ENCODE peak calls at places on chromosome 2, in five cellular contexts. One of them, this sample, is unnamed.

GRCh38 chr2:206800501-206801416 is 35.4 kb downstream of the FASTKD2 start:
- DNase-seq in HTR-8/SVneo: peak
- DNase-seq in brain microvascular endothelial cell: peak
- DNase-seq in caudate nucleus: peak
- DNase-seq in WTC11: peak
- DNase-seq in this sample: peak

GRCh38 chr2:127125821-127126220 is 18.9 kb upstream of the BIN1 start:
- DNase-seq in brain microvascular endothelial cell: no peak
- DNase-seq in WTC11: no peak
- DNase-seq in caudate nucleus: no peak
- DNase-seq in HTR-8/SVneo: no peak
- DNase-seq in this sample: no peak

GRCh38 chr2:79721966-79722365 is 209.1 kb downstream of the CTNNA2 start:
- DNase-seq in brain microvascular endothelial cell: no peak
- DNase-seq in caudate nucleus: no peak
- DNase-seq in WTC11: no peak
- DNase-seq in HTR-8/SVneo: no peak
- DNase-seq in this sample: no peak

GRCh38 chr2:69781321-69782248 is 39.7 kb downstream of the ANXA4 start:
- DNase-seq in caudate nucleus: no peak
- DNase-seq in brain microvascular endothelial cell: no peak
- DNase-seq in WTC11: no peak
- DNase-seq in HTR-8/SVneo: no peak
- DNase-seq in this sample: no peak

GRCh38 chr2:45216118-45216517 is 206.9 kb upstream of the SIX2 start:
- DNase-seq in HTR-8/SVneo: no peak
- DNase-seq in brain microvascular endothelial cell: no peak
- DNase-seq in WTC11: no peak
- DNase-seq in caudate nucleus: no peak
- DNase-seq in this sample: no peak

GRCh38 chr2:200405599-200406298 is 99.3 kb downstream of the SPATS2L start:
- DNase-seq in brain microvascular endothelial cell: peak
- DNase-seq in caudate nucleus: no peak
- DNase-seq in HTR-8/SVneo: peak
- DNase-seq in WTC11: no peak
- DNase-seq in this sample: no peak

GRCh38 chr2:25405871-25406270 is 64.1 kb upstream of the DNMT3A start:
- DNase-seq in HTR-8/SVneo: no peak
- DNase-seq in WTC11: no peak
- DNase-seq in caudate nucleus: no peak
- DNase-seq in brain microvascular endothelial cell: no peak
- DNase-seq in this sample: no peak

GRCh38 chr2:178282075-178282474 is 87.8 kb downstream of the OSBPL6 start:
- DNase-seq in brain microvascular endothelial cell: peak
- DNase-seq in WTC11: no peak
- DNase-seq in caudate nucleus: no peak
- DNase-seq in HTR-8/SVneo: peak
- DNase-seq in this sample: no peak

GRCh38 chr2:114089636-114090325 is 199.9 kb downstream of the ACTR3 start:
- DNase-seq in WTC11: no peak
- DNase-seq in HTR-8/SVneo: no peak
- DNase-seq in caudate nucleus: no peak
- DNase-seq in brain microvascular endothelial cell: no peak
- DNase-seq in this sample: no peak

GRCh38 chr2:176188218-176188968 is at the start of gene HOXD1:
- DNase-seq in WTC11: peak
- DNase-seq in HTR-8/SVneo: peak
- DNase-seq in caudate nucleus: no peak
- DNase-seq in brain microvascular endothelial cell: no peak
- DNase-seq in this sample: peak

GRCh38 chr2:122168799-122169198 is 413.3 kb downstream of the TSN start:
- DNase-seq in brain microvascular endothelial cell: no peak
- DNase-seq in WTC11: peak
- DNase-seq in caudate nucleus: no peak
- DNase-seq in HTR-8/SVneo: no peak
- DNase-seq in this sample: peak

GRCh38 chr2:58916127-58916526 is 675.0 kb upstream of the FANCL start:
- DNase-seq in WTC11: no peak
- DNase-seq in brain microvascular endothelial cell: no peak
- DNase-seq in HTR-8/SVneo: no peak
- DNase-seq in caudate nucleus: no peak
- DNase-seq in this sample: no peak

GRCh38 chr2:11243512-11243911 is 88.2 kb downstream of the SLC66A3 start:
- DNase-seq in caudate nucleus: no peak
- DNase-seq in HTR-8/SVneo: no peak
- DNase-seq in brain microvascular endothelial cell: no peak
- DNase-seq in WTC11: no peak
- DNase-seq in this sample: no peak

GRCh38 chr2:233453111-233453915 is 99.0 kb downstream of the DGKD start:
- DNase-seq in caudate nucleus: no peak
- DNase-seq in HTR-8/SVneo: no peak
- DNase-seq in WTC11: no peak
- DNase-seq in brain microvascular endothelial cell: no peak
- DNase-seq in this sample: no peak

GRCh38 chr2:160241251-160242137 is 41.4 kb upstream of the ITGB6 start:
- DNase-seq in brain microvascular endothelial cell: peak
- DNase-seq in caudate nucleus: no peak
- DNase-seq in WTC11: no peak
- DNase-seq in HTR-8/SVneo: peak
- DNase-seq in this sample: no peak

GRCh38 chr2:75627902-75628504 is 18.6 kb upstream of the MRPL19 start:
- DNase-seq in brain microvascular endothelial cell: peak
- DNase-seq in WTC11: peak
- DNase-seq in HTR-8/SVneo: peak
- DNase-seq in caudate nucleus: peak
- DNase-seq in this sample: peak

GRCh38 chr2:173407176-173407575 is 52.5 kb downstream of the CDCA7 start:
- DNase-seq in HTR-8/SVneo: no peak
- DNase-seq in brain microvascular endothelial cell: no peak
- DNase-seq in caudate nucleus: no peak
- DNase-seq in WTC11: no peak
- DNase-seq in this sample: no peak

GRCh38 chr2:220959391-220959802 is 612.7 kb downstream of the EPHA4 start:
- DNase-seq in HTR-8/SVneo: no peak
- DNase-seq in WTC11: no peak
- DNase-seq in caudate nucleus: no peak
- DNase-seq in brain microvascular endothelial cell: no peak
- DNase-seq in this sample: no peak

GRCh38 chr2:134943540-134943939 is 24.9 kb downstream of the CCNT2 start:
- DNase-seq in caudate nucleus: no peak
- DNase-seq in brain microvascular endothelial cell: no peak
- DNase-seq in WTC11: no peak
- DNase-seq in HTR-8/SVneo: no peak
- DNase-seq in this sample: no peak

GRCh38 chr2:162839419-162839818 is 852 bp upstream of the KCNH7 start:
- DNase-seq in HTR-8/SVneo: no peak
- DNase-seq in brain microvascular endothelial cell: no peak
- DNase-seq in caudate nucleus: no peak
- DNase-seq in WTC11: peak
- DNase-seq in this sample: peak

GRCh38 chr2:950627-950992 is at the start of gene SNTG2:
- DNase-seq in brain microvascular endothelial cell: no peak
- DNase-seq in caudate nucleus: no peak
- DNase-seq in HTR-8/SVneo: no peak
- DNase-seq in WTC11: peak
- DNase-seq in this sample: peak

GRCh38 chr2:119137502-119137901 is 21.0 kb downstream of the C1QL2 start:
- DNase-seq in brain microvascular endothelial cell: no peak
- DNase-seq in HTR-8/SVneo: no peak
- DNase-seq in caudate nucleus: no peak
- DNase-seq in WTC11: no peak
- DNase-seq in this sample: no peak

GRCh38 chr2:204023088-204023487 is 86.5 kb downstream of the ICOS start:
- DNase-seq in brain microvascular endothelial cell: no peak
- DNase-seq in WTC11: no peak
- DNase-seq in caudate nucleus: no peak
- DNase-seq in HTR-8/SVneo: no peak
- DNase-seq in this sample: no peak

GRCh38 chr2:10036095-10036879 is 7.1 kb upstream of the KLF11 start:
- DNase-seq in brain microvascular endothelial cell: peak
- DNase-seq in WTC11: no peak
- DNase-seq in caudate nucleus: peak
- DNase-seq in HTR-8/SVneo: peak
- DNase-seq in this sample: peak

GRCh38 chr2:143505542-143505941 is 376.3 kb downstream of the ARHGAP15 start:
- DNase-seq in WTC11: no peak
- DNase-seq in caudate nucleus: no peak
- DNase-seq in brain microvascular endothelial cell: no peak
- DNase-seq in HTR-8/SVneo: no peak
- DNase-seq in this sample: no peak

GRCh38 chr2:120909102-120909501 is 173.4 kb downstream of the GLI2 start:
- DNase-seq in caudate nucleus: no peak
- DNase-seq in brain microvascular endothelial cell: no peak
- DNase-seq in HTR-8/SVneo: no peak
- DNase-seq in WTC11: no peak
- DNase-seq in this sample: no peak

GRCh38 chr2:159003555-159003954 is 35.1 kb downstream of the TANC1 start:
- DNase-seq in brain microvascular endothelial cell: no peak
- DNase-seq in WTC11: no peak
- DNase-seq in HTR-8/SVneo: no peak
- DNase-seq in caudate nucleus: no peak
- DNase-seq in this sample: no peak

GRCh38 chr2:149329470-149330126 is 789 bp upstream of the LYPD6 start:
- DNase-seq in HTR-8/SVneo: peak
- DNase-seq in WTC11: peak
- DNase-seq in brain microvascular endothelial cell: peak
- DNase-seq in caudate nucleus: no peak
- DNase-seq in this sample: peak

GRCh38 chr2:25453199-25453903 is 111.6 kb upstream of the DNMT3A start:
- DNase-seq in HTR-8/SVneo: no peak
- DNase-seq in WTC11: no peak
- DNase-seq in caudate nucleus: no peak
- DNase-seq in brain microvascular endothelial cell: no peak
- DNase-seq in this sample: no peak

GRCh38 chr2:109507217-109507616 is 106.5 kb downstream of the SEPTIN10 start:
- DNase-seq in HTR-8/SVneo: no peak
- DNase-seq in caudate nucleus: no peak
- DNase-seq in WTC11: no peak
- DNase-seq in brain microvascular endothelial cell: no peak
- DNase-seq in this sample: no peak

GRCh38 chr2:12416600-12416999 is 300.1 kb upstream of the TRIB2 start:
- DNase-seq in brain microvascular endothelial cell: peak
- DNase-seq in HTR-8/SVneo: no peak
- DNase-seq in WTC11: no peak
- DNase-seq in caudate nucleus: no peak
- DNase-seq in this sample: peak

GRCh38 chr2:227464356-227464755 is 7.6 kb upstream of the AGFG1 start:
- DNase-seq in caudate nucleus: no peak
- DNase-seq in brain microvascular endothelial cell: no peak
- DNase-seq in HTR-8/SVneo: no peak
- DNase-seq in WTC11: no peak
- DNase-seq in this sample: no peak

GRCh38 chr2:70214958-70215357 is 24.1 kb upstream of the C2orf42 start:
- DNase-seq in WTC11: no peak
- DNase-seq in brain microvascular endothelial cell: peak
- DNase-seq in caudate nucleus: no peak
- DNase-seq in HTR-8/SVneo: no peak
- DNase-seq in this sample: no peak

GRCh38 chr2:148756292-148756975 is 111.9 kb downstream of the EPC2 start:
- DNase-seq in WTC11: no peak
- DNase-seq in caudate nucleus: no peak
- DNase-seq in brain microvascular endothelial cell: peak
- DNase-seq in HTR-8/SVneo: peak
- DNase-seq in this sample: no peak

GRCh38 chr2:127651381-127651809 is 5.4 kb downstream of the GPR17 start:
- DNase-seq in caudate nucleus: no peak
- DNase-seq in brain microvascular endothelial cell: no peak
- DNase-seq in WTC11: no peak
- DNase-seq in HTR-8/SVneo: no peak
- DNase-seq in this sample: no peak

GRCh38 chr2:189261431-189261841 is 81.9 kb upstream of the COL5A2 start:
- DNase-seq in brain microvascular endothelial cell: peak
- DNase-seq in WTC11: no peak
- DNase-seq in HTR-8/SVneo: no peak
- DNase-seq in caudate nucleus: no peak
- DNase-seq in this sample: no peak

This sample was measured in neural progenitor cell.